ENCODE peak calls at places on chromosomes 11 and 22, in six cellular contexts. One of them, this sample, is unnamed.

GRCh38 chr11:67345247-67345948 is 7.9 kb downstream of the POLD4 start:
- DNase-seq in ovary: no peak
- DNase-seq in PC-3: peak; percentile 74
- DNase-seq in GM23338: no peak
- DNase-seq in colonic mucosa: no peak
- DNase-seq in endothelial cell of umbilical vein: peak; percentile 22
- DNase-seq in this sample: no peak

GRCh38 chr11:87926250-87926970 is 248.8 kb downstream of the RAB38 start:
- DNase-seq in colonic mucosa: no peak
- DNase-seq in GM23338: peak; percentile 7
- DNase-seq in endothelial cell of umbilical vein: no peak
- DNase-seq in PC-3: peak; percentile 98
- DNase-seq in ovary: no peak
- DNase-seq in this sample: no peak

GRCh38 chr22:37103151-37103550 is 6.4 kb downstream of the TMPRSS6 start:
- DNase-seq in endothelial cell of umbilical vein: no peak
- DNase-seq in GM23338: no peak
- DNase-seq in colonic mucosa: no peak
- DNase-seq in ovary: no peak
- DNase-seq in PC-3: no peak
- DNase-seq in this sample: no peak

GRCh38 chr22:31154975-31155374 is 5.0 kb upstream of the RNF185 start:
- DNase-seq in GM23338: no peak
- DNase-seq in endothelial cell of umbilical vein: no peak
- DNase-seq in colonic mucosa: no peak
- DNase-seq in ovary: peak; percentile 11
- DNase-seq in PC-3: no peak
- DNase-seq in this sample: no peak

GRCh38 chr11:112852141-112852853 is 108.9 kb upstream of the NCAM1 start:
- DNase-seq in GM23338: no peak
- DNase-seq in ovary: no peak
- DNase-seq in PC-3: peak; percentile 28
- DNase-seq in colonic mucosa: no peak
- DNase-seq in endothelial cell of umbilical vein: no peak
- DNase-seq in this sample: no peak

GRCh38 chr11:19679952-19680823 is 32.4 kb upstream of the NAV2 start:
- DNase-seq in PC-3: peak; percentile 97
- DNase-seq in endothelial cell of umbilical vein: peak; percentile 98
- DNase-seq in ovary: peak; percentile 74
- DNase-seq in colonic mucosa: peak; percentile 66
- DNase-seq in GM23338: peak; percentile 59
- DNase-seq in this sample: peak; percentile 89

GRCh38 chr11:118342503-118343161 is at the start of gene CD3D:
- DNase-seq in colonic mucosa: no peak
- DNase-seq in GM23338: peak; percentile 6
- DNase-seq in endothelial cell of umbilical vein: no peak
- DNase-seq in PC-3: no peak
- DNase-seq in ovary: no peak
- DNase-seq in this sample: no peak

GRCh38 chr11:87187930-87188329 is 150.2 kb downstream of the TMEM135 start:
- DNase-seq in endothelial cell of umbilical vein: no peak
- DNase-seq in ovary: no peak
- DNase-seq in GM23338: no peak
- DNase-seq in colonic mucosa: no peak
- DNase-seq in PC-3: no peak
- DNase-seq in this sample: no peak

GRCh38 chr11:19642185-19642591 is 70.4 kb upstream of the NAV2 start:
- DNase-seq in PC-3: no peak
- DNase-seq in GM23338: no peak
- DNase-seq in colonic mucosa: no peak
- DNase-seq in endothelial cell of umbilical vein: no peak
- DNase-seq in ovary: no peak
- DNase-seq in this sample: no peak

GRCh38 chr11:34977039-34977906 is 60.9 kb downstream of the PDHX start:
- DNase-seq in endothelial cell of umbilical vein: peak; percentile 79
- DNase-seq in PC-3: peak; percentile 81
- DNase-seq in colonic mucosa: no peak
- DNase-seq in ovary: no peak
- DNase-seq in GM23338: no peak
- DNase-seq in this sample: no peak

GRCh38 chr22:24466831-24467249 is 28.3 kb upstream of the UPB1 start:
- DNase-seq in endothelial cell of umbilical vein: peak; percentile 94
- DNase-seq in colonic mucosa: no peak
- DNase-seq in PC-3: peak; percentile 3
- DNase-seq in GM23338: no peak
- DNase-seq in ovary: peak; percentile 58
- DNase-seq in this sample: no peak
- H3K4me1 ChIP-seq in endothelial cell of umbilical vein: peaks cover 29% of the 10 kb centered on the region
- H3K4me1 ChIP-seq in colonic mucosa: no peaks in the 10 kb centered on the region
- H3K4me1 ChIP-seq in PC-3: no peaks in the 10 kb centered on the region
- H3K4me1 ChIP-seq in GM23338: no peaks in the 10 kb centered on the region
- H3K4me1 ChIP-seq in ovary: peaks cover 12% of the 10 kb centered on the region
- H3K4me1 ChIP-seq in this sample: peaks cover 10% of the 10 kb centered on the region

GRCh38 chr22:35734517-35734827 is 16.8 kb downstream of the APOL5 start:
- DNase-seq in ovary: peak; percentile 24
- DNase-seq in colonic mucosa: no peak
- DNase-seq in GM23338: no peak
- DNase-seq in PC-3: no peak
- DNase-seq in endothelial cell of umbilical vein: no peak
- DNase-seq in this sample: no peak

GRCh38 chr22:35731321-35731720 is 13.6 kb downstream of the APOL5 start:
- DNase-seq in colonic mucosa: no peak
- DNase-seq in GM23338: no peak
- DNase-seq in ovary: no peak
- DNase-seq in endothelial cell of umbilical vein: no peak
- DNase-seq in PC-3: no peak
- DNase-seq in this sample: no peak

GRCh38 chr22:35733742-35734516 is 16.3 kb downstream of the APOL5 start:
- DNase-seq in endothelial cell of umbilical vein: no peak
- DNase-seq in ovary: peak; percentile 32
- DNase-seq in GM23338: no peak
- DNase-seq in colonic mucosa: no peak
- DNase-seq in PC-3: no peak
- DNase-seq in this sample: no peak

GRCh38 chr22:35733036-35733435 is 15.4 kb downstream of the APOL5 start:
- DNase-seq in colonic mucosa: no peak
- DNase-seq in endothelial cell of umbilical vein: no peak
- DNase-seq in PC-3: no peak
- DNase-seq in GM23338: no peak
- DNase-seq in ovary: peak; percentile 18
- DNase-seq in this sample: no peak

GRCh38 chr22:35732116-35732515 is 14.4 kb downstream of the APOL5 start:
- DNase-seq in PC-3: no peak
- DNase-seq in GM23338: no peak
- DNase-seq in colonic mucosa: no peak
- DNase-seq in endothelial cell of umbilical vein: no peak
- DNase-seq in ovary: no peak
- DNase-seq in this sample: no peak
- H3K4me1 ChIP-seq in PC-3: no peaks in the 10 kb centered on the region
- H3K4me1 ChIP-seq in GM23338: no peaks in the 10 kb centered on the region
- H3K4me1 ChIP-seq in colonic mucosa: no peaks in the 10 kb centered on the region
- H3K4me1 ChIP-seq in endothelial cell of umbilical vein: no peaks in the 10 kb centered on the region
- H3K4me1 ChIP-seq in ovary: peaks cover 11% of the 10 kb centered on the region
- H3K4me1 ChIP-seq in this sample: no peaks in the 10 kb centered on the region

DNA sequence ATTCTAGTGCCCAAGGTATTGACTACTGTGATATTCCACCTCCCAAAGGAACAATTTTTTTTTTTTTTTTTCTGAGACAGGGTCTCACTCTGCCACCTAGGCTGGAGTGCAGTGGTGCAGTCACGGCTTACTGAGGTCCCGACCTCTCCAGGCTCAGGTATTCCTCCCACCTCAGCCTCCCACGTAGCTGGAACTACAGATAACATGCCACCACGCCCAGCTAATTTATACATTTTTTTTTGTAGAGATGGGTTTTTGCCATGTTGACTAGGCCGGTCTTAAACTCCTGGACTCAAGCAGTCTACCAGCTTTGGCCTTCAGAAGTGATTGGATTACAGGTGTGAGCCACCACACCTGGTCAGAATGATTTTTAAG is 33.4 kb downstream of the MAML2 start:
- DNase-seq in colonic mucosa: no peak
- DNase-seq in GM23338: no peak
- DNase-seq in endothelial cell of umbilical vein: no peak
- DNase-seq in ovary: no peak
- DNase-seq in PC-3: no peak
- DNase-seq in this sample: no peak
- H3K4me1 ChIP-seq in colonic mucosa: peaks cover 22% of the 10 kb centered on the region
- H3K4me1 ChIP-seq in GM23338: peaks cover 54% of the 10 kb centered on the region
- H3K4me1 ChIP-seq in endothelial cell of umbilical vein: peaks cover 87% of the 10 kb centered on the region
- H3K4me1 ChIP-seq in ovary: peaks cover 22% of the 10 kb centered on the region
- H3K4me1 ChIP-seq in PC-3: peaks cover 92% of the 10 kb centered on the region
- H3K4me1 ChIP-seq in this sample: peaks cover 42% of the 10 kb centered on the region

GRCh38 chr11:73152086-73152853 is 10.2 kb upstream of the FCHSD2 start:
- DNase-seq in endothelial cell of umbilical vein: no peak
- DNase-seq in PC-3: no peak
- DNase-seq in GM23338: no peak
- DNase-seq in ovary: no peak
- DNase-seq in colonic mucosa: no peak
- DNase-seq in this sample: no peak
- H3K4me1 ChIP-seq in endothelial cell of umbilical vein: no peaks in the 10 kb centered on the region
- H3K4me1 ChIP-seq in PC-3: no peaks in the 10 kb centered on the region
- H3K4me1 ChIP-seq in GM23338: peaks cover 8% of the 10 kb centered on the region
- H3K4me1 ChIP-seq in ovary: peaks cover 2% of the 10 kb centered on the region
- H3K4me1 ChIP-seq in colonic mucosa: no peaks in the 10 kb centered on the region
- H3K4me1 ChIP-seq in this sample: peaks cover 9% of the 10 kb centered on the region

GRCh38 chr11:8685820-8686219 is 3.2 kb downstream of the RPL27A start:
- DNase-seq in ovary: no peak
- DNase-seq in PC-3: no peak
- DNase-seq in colonic mucosa: no peak
- DNase-seq in GM23338: no peak
- DNase-seq in endothelial cell of umbilical vein: no peak
- DNase-seq in this sample: no peak

GRCh38 chr11:8690374-8691342 is 8.1 kb downstream of the RPL27A start:
- DNase-seq in PC-3: no peak
- DNase-seq in colonic mucosa: no peak
- DNase-seq in ovary: no peak
- DNase-seq in endothelial cell of umbilical vein: no peak
- DNase-seq in GM23338: no peak
- DNase-seq in this sample: no peak

GRCh38 chr11:8686325-8686724 is 3.7 kb downstream of the RPL27A start:
- DNase-seq in ovary: no peak
- DNase-seq in GM23338: no peak
- DNase-seq in colonic mucosa: no peak
- DNase-seq in PC-3: no peak
- DNase-seq in endothelial cell of umbilical vein: no peak
- DNase-seq in this sample: no peak

GRCh38 chr11:8689726-8690255 is 7.2 kb downstream of the RPL27A start:
- DNase-seq in GM23338: no peak
- DNase-seq in endothelial cell of umbilical vein: no peak
- DNase-seq in ovary: no peak
- DNase-seq in colonic mucosa: no peak
- DNase-seq in PC-3: no peak
- DNase-seq in this sample: no peak

GRCh38 chr11:8688414-8689362 is 6.1 kb downstream of the RPL27A start:
- DNase-seq in colonic mucosa: peak; percentile 96
- DNase-seq in GM23338: peak; percentile 98
- DNase-seq in ovary: peak; percentile 97
- DNase-seq in endothelial cell of umbilical vein: peak; percentile 93
- DNase-seq in PC-3: peak; percentile 97
- DNase-seq in this sample: peak; percentile 96
- H3K4me1 ChIP-seq in colonic mucosa: peaks cover 20% of the 10 kb centered on the region
- H3K4me1 ChIP-seq in GM23338: peaks cover 32% of the 10 kb centered on the region
- H3K4me1 ChIP-seq in ovary: peaks cover 7% of the 10 kb centered on the region
- H3K4me1 ChIP-seq in endothelial cell of umbilical vein: peaks cover 46% of the 10 kb centered on the region
- H3K4me1 ChIP-seq in PC-3: peaks cover 52% of the 10 kb centered on the region
- H3K4me1 ChIP-seq in this sample: peaks cover 6% of the 10 kb centered on the region

GRCh38 chr11:60343094-60343704 is 16.1 kb downstream of the MS4A6E start:
- DNase-seq in ovary: no peak
- DNase-seq in colonic mucosa: no peak
- DNase-seq in endothelial cell of umbilical vein: peak; percentile 14
- DNase-seq in GM23338: peak; percentile 67
- DNase-seq in PC-3: peak; percentile 71
- DNase-seq in this sample: no peak

GRCh38 chr11:60336767-60337391 is 9.8 kb downstream of the MS4A6E start:
- DNase-seq in PC-3: no peak
- DNase-seq in colonic mucosa: no peak
- DNase-seq in ovary: no peak
- DNase-seq in GM23338: no peak
- DNase-seq in endothelial cell of umbilical vein: no peak
- DNase-seq in this sample: no peak

GRCh38 chr11:60332923-60333322 is 5.9 kb downstream of the MS4A6E start:
- DNase-seq in colonic mucosa: no peak
- DNase-seq in PC-3: no peak
- DNase-seq in ovary: no peak
- DNase-seq in endothelial cell of umbilical vein: no peak
- DNase-seq in GM23338: no peak
- DNase-seq in this sample: no peak

GRCh38 chr11:60334005-60334620 is 7.1 kb downstream of the MS4A6E start:
- DNase-seq in PC-3: peak; percentile 81
- DNase-seq in ovary: no peak
- DNase-seq in endothelial cell of umbilical vein: peak; percentile 79
- DNase-seq in colonic mucosa: peak; percentile 79
- DNase-seq in GM23338: peak; percentile 84
- DNase-seq in this sample: peak; percentile 66

GRCh38 chr11:60338053-60338452 is 11.0 kb downstream of the MS4A6E start:
- DNase-seq in ovary: no peak
- DNase-seq in GM23338: no peak
- DNase-seq in PC-3: no peak
- DNase-seq in endothelial cell of umbilical vein: no peak
- DNase-seq in colonic mucosa: no peak
- DNase-seq in this sample: no peak
- H3K4me1 ChIP-seq in ovary: no peaks in the 10 kb centered on the region
- H3K4me1 ChIP-seq in GM23338: no peaks in the 10 kb centered on the region
- H3K4me1 ChIP-seq in PC-3: no peaks in the 10 kb centered on the region
- H3K4me1 ChIP-seq in endothelial cell of umbilical vein: no peaks in the 10 kb centered on the region
- H3K4me1 ChIP-seq in colonic mucosa: no peaks in the 10 kb centered on the region
- H3K4me1 ChIP-seq in this sample: no peaks in the 10 kb centered on the region

DNA sequence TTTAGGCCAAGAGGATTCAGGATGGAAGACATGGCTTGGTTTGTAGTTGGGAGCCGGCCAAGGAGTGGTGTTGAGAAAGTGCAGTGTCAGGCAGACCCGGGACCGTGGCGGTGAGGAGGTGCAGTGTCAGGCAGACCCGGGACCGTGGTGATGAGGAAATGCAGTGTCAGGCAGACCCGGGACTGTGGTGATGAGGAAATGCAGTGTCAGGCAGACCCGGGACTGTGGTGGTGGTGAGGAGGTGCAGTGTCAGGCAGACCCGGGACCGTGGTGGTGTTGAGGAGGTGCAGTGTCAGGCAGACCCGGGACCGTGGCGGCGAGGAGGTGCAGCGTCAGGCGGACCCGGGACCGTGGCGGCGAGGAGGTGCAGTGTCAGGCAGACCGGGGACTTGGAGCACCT is 59.7 kb downstream of the LRP5 start:
- DNase-seq in PC-3: no peak
- DNase-seq in endothelial cell of umbilical vein: no peak
- DNase-seq in GM23338: no peak
- DNase-seq in colonic mucosa: no peak
- DNase-seq in ovary: no peak
- DNase-seq in this sample: no peak
- H3K4me1 ChIP-seq in PC-3: no peaks in the 10 kb centered on the region
- H3K4me1 ChIP-seq in endothelial cell of umbilical vein: peaks cover 13% of the 10 kb centered on the region
- H3K4me1 ChIP-seq in GM23338: no peaks in the 10 kb centered on the region
- H3K4me1 ChIP-seq in colonic mucosa: peaks cover 15% of the 10 kb centered on the region
- H3K4me1 ChIP-seq in ovary: peaks cover 18% of the 10 kb centered on the region
- H3K4me1 ChIP-seq in this sample: peaks cover 44% of the 10 kb centered on the region

This sample was measured in lung.